ENCODE peak calls at places on chromosomes 4 and X, in four cellular contexts. Y is brain microvascular endothelial cell, T is adrenal gland, Q is body of pancreas. D is an unnamed sample.
A peak's percentile ranks its signal among the peaks of the same experiment; 100 is the strongest.

GRCh38 chr4:125070869-125071268 is 243.9 kb upstream of the FAT4 start:
- DNase-seq in Y (no peak), T (no peak), Q (peak; percentile 10), D (peak; percentile 66)

GRCh38 chr4:54173281-54173912 is 55.7 kb upstream of the PDGFRA start:
- DNase-seq in Y (no peak), T (no peak), Q (no peak), D (no peak)

GRCh38 chr4:51830146-51830545 is 12.8 kb upstream of the DCUN1D4 start:
- DNase-seq in Y (no peak), T (no peak), Q (no peak), D (no peak)

GRCh38 chr4:40763228-40763716 is 13.5 kb downstream of the NSUN7 start:
- DNase-seq in Y (peak; percentile 31), T (no peak), Q (no peak), D (no peak)

GRCh38 chr4:8675383-8675782 is 82.8 kb downstream of the CPZ start:
- DNase-seq in Y (peak; percentile 11), T (no peak), Q (no peak), D (no peak)

GRCh38 chr4:158444621-158445020 is 77.1 kb upstream of the RXFP1 start:
- DNase-seq in Y (no peak), T (no peak), Q (no peak), D (no peak)

GRCh38 chr4:141636771-141637460 is 533 bp downstream of the IL15 start:
- DNase-seq in Y (no peak), T (peak; percentile 53), Q (peak; percentile 33), D (peak; percentile 57)

GRCh38 chr4:16752150-16752549 is 146.3 kb downstream of the LDB2 start:
- DNase-seq in Y (no peak), T (no peak), Q (no peak), D (no peak)

GRCh38 chrX:124736553-124737240 is 390.3 kb downstream of the SH2D1A start:
- DNase-seq in Y (no peak), T (no peak), Q (no peak), D (no peak)

GRCh38 chr4:143616771-143617170 is 83.7 kb downstream of the FREM3 start:
- DNase-seq in Y (peak; percentile 41), T (no peak), Q (no peak), D (no peak)

GRCh38 chr4:112253382-112254000 is 21.9 kb downstream of the AP1AR start:
- DNase-seq in Y (no peak), T (no peak), Q (no peak), D (no peak)

GRCh38 chrX:85107407-85107806 is 103.7 kb downstream of the APOOL start:
- DNase-seq in Y (no peak), T (no peak), Q (no peak), D (no peak)

GRCh38 chr4:187363453-187363852 is 632.1 kb upstream of the ZFP42 start:
- DNase-seq in Y (no peak), T (no peak), Q (no peak), D (no peak)

GRCh38 chr4:42605264-42605663 is 51.6 kb downstream of the ATP8A1 start:
- DNase-seq in Y (no peak), T (no peak), Q (no peak), D (no peak)

GRCh38 chr4:65917486-65917885 is 247.2 kb upstream of the EPHA5 start:
- DNase-seq in Y (peak; percentile 79), T (no peak), Q (no peak), D (no peak)

GRCh38 chr4:184937745-184938144 is 80.5 kb upstream of the HELT start:
- DNase-seq in Y (no peak), T (no peak), Q (peak; percentile 18), D (peak; percentile 63)

GRCh38 chr4:3045500-3045850 is 28.9 kb downstream of the HTT-AS start:
- DNase-seq in Y (peak; percentile 93), T (no peak), Q (peak; percentile 50), D (no peak)

GRCh38 chr4:2259541-2260267 is 2.2 kb downstream of the MXD4 start:
- DNase-seq in Y (no peak), T (peak; percentile 18), Q (peak; percentile 1), D (no peak)

GRCh38 chr4:140637836-140638235 is 69.1 kb upstream of the UCP1 start:
- DNase-seq in Y (no peak), T (no peak), Q (peak; percentile 19), D (peak; percentile 60)

GRCh38 chr4:2962614-2963184 is 507 bp downstream of the NOP14 start:
- DNase-seq in Y (peak; percentile 38), T (no peak), Q (peak; percentile 47), D (peak; percentile 58)

GRCh38 chr4:176883108-176883550 is 90.4 kb upstream of the VEGFC start:
- DNase-seq in Y (peak; percentile 22), T (no peak), Q (no peak), D (no peak)

GRCh38 chr4:108425988-108426387 is 194.4 kb upstream of the RPL34 start:
- DNase-seq in Y (peak; percentile 55), T (no peak), Q (no peak), D (no peak)

GRCh38 chr4:80125252-80126177 is 52.5 kb upstream of the ANTXR2 start:
- DNase-seq in Y (no peak), T (no peak), Q (no peak), D (no peak)

GRCh38 chr4:153079824-153080486 is 124.3 kb upstream of the TRIM2 start:
- DNase-seq in Y (no peak), T (no peak), Q (no peak), D (peak; percentile 92)

GRCh38 chrX:118595501-118596042 is 100.0 kb downstream of the DOCK11 start:
- DNase-seq in Y (no peak), T (no peak), Q (no peak), D (no peak)

GRCh38 chrX:86133761-86134160 is 14.5 kb upstream of the DACH2 start:
- DNase-seq in Y (no peak), T (no peak), Q (no peak), D (no peak)

GRCh38 chr4:185461565-185461964 is 10.0 kb downstream of the CCDC110 start:
- DNase-seq in Y (no peak), T (no peak), Q (no peak), D (no peak)

GRCh38 chrX:136819026-136819425 is 38.3 kb upstream of the ARHGEF6 start:
- DNase-seq in Y (no peak), T (no peak), Q (peak; percentile 1), D (no peak)

GRCh38 chrX:47483310-47484268 is 567 bp upstream of the ZNF41 start:
- DNase-seq in Y (no peak), T (peak; percentile 35), Q (peak; percentile 14), D (peak; percentile 11)

GRCh38 chrX:66012094-66012534 is 27.8 kb downstream of the VSIG4 start:
- DNase-seq in Y (no peak), T (no peak), Q (peak; percentile 16), D (no peak)

GRCh38 chrX:65203545-65203944 is 227.3 kb upstream of the ZC4H2 start:
- DNase-seq in Y (no peak), T (no peak), Q (no peak), D (no peak)

GRCh38 chr4:4578981-4579380 is 37.1 kb upstream of the STX18 start:
- DNase-seq in Y (no peak), T (no peak), Q (no peak), D (peak; percentile 47)

GRCh38 chr4:103719320-103720204 is at the start of gene TACR3:
- DNase-seq in Y (no peak), T (no peak), Q (no peak), D (no peak)

GRCh38 chr4:103720661-103721060 is 876 bp upstream of the TACR3 start:
- DNase-seq in Y (no peak), T (no peak), Q (no peak), D (no peak)

GRCh38 chr4:103721251-103721650 is 1.5 kb upstream of the TACR3 start:
- DNase-seq in Y (no peak), T (no peak), Q (no peak), D (no peak)

DNA sequence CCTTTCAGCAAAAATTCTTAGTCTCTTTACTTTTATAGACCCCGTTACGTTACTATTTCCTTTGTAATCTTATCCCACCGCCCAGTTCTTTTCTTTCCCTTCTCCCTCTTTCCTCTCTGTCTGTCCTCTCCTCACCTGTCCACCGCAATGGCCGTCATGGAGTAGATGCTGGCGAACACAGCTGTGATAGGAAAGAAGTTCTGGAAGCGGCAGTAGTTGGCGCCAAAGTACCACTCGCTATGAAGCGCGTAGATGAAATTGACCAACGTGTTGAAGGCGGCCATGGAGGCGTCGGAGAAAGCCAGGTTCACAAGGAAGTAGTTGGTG is 829 bp downstream of the TACR3 start:
- DNase-seq in Y (no peak), T (no peak), Q (no peak), D (no peak)
- H3K4me3 ChIP-seq in Y (peak overlapping the region; percentile 47), T (no peak overlapping the region), Q (no peak overlapping the region), D (no peak overlapping the region)

DNA sequence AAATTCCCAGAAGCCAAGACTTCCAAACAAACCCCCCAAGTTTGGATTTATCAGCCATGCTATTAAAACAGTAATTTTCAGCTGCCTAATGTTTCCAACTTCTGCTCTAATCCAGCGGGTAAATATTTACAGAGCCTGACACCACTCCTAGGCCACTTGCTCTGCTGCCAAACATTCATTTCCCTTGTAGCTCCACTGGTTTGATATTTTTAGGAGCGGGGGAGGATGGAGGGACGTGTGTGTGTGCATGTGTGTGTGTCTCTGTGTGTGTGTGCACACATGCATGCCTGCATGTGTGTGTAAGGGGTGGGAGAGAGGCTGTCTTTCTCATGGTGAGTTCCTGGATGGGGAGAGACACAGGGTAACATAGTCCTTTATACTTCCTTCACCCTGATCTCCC is 115.7 kb upstream of the PJA1 start:
- DNase-seq in Y (no peak), T (no peak), Q (peak; percentile 35), D (no peak)
- H3K27me3 ChIP-seq in Y (no peaks in the 10 kb centered on the region), T (peaks cover 27% of the 10 kb centered on the region), Q (no peaks in the 10 kb centered on the region), D (peaks cover 7% of the 10 kb centered on the region)

GRCh38 chrX:72532371-72532770 is 40.3 kb downstream of the HDAC8 start:
- DNase-seq in Y (peak; percentile 18), T (no peak), Q (no peak), D (no peak)
- TF ChIP-seq CTCF in Y (no peak), T (no peak), Q (no peak), D (no peak)

GRCh38 chrX:154367474-154368308 is 6.7 kb downstream of the FLNA start:
- DNase-seq in Y (no peak), T (no peak), Q (no peak), D (no peak)
- H3K4me3 ChIP-seq in Y (peak overlapping the region; percentile 95), T (no peak overlapping the region), Q (no peak overlapping the region), D (no peak overlapping the region)

DNA sequence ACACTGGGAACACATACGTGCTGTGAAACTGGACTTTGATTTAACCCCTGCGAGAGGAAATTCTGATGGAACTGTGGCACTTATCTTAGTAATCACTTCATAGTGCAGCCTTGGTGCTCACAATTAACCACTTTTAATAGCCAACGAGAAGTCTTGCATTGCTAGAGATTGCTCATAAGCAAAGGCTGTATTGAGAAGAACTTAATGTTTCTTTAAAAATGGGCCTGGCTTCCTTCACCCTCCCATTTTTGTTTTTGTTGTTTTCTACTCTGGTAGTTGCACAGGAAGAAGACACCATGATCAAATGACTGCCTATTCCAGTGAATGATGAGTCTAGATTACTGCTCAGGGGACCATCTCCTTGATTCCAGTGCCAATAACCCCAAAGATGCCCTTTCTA is 52.5 kb upstream of the NKAP start:
- DNase-seq in Y (no peak), T (no peak), Q (no peak), D (no peak)
- H3K27me3 ChIP-seq in Y (peaks cover 27% of the 10 kb centered on the region), T (peaks cover 65% of the 10 kb centered on the region), Q (no peaks in the 10 kb centered on the region), D (peaks cover 22% of the 10 kb centered on the region)

GRCh38 chrX:111779582-111779981 is 96.4 kb upstream of the TRPC5OS start:
- DNase-seq in Y (no peak), T (no peak), Q (no peak), D (no peak)
- TF ChIP-seq CTCF in Y (no peak), T (no peak), Q (no peak), D (no peak)

D was measured in WERI-Rb-1.